ENCODE peak calls at places on chromosome 5, in eight cellular contexts. B is mammary epithelial cell, A is iPS DF 6.9, E is colonic mucosa, L is stomach, T is fibroblast of lung, O is GM23338, K is mesenchymal stem cell. X is an unnamed sample.
A peak's percentile ranks its signal among the peaks of the same experiment; 100 is the strongest.

GRCh38 chr5:98179791-98180755 is 593.4 kb upstream of the RGMB start:
- DNase-seq in B (peak; percentile 76), A (no peak), E (no peak), L (no peak), T (no peak), O (no peak), K (no peak), X (no peak)

GRCh38 chr5:159071382-159071781 is 28.3 kb downstream of the EBF1 start:
- DNase-seq in B (no peak), A (no peak), E (no peak), L (no peak), T (no peak), O (peak; percentile 32), K (no peak), X (no peak)

GRCh38 chr5:143673676-143674468 is 138.1 kb upstream of the HMHB1 start:
- DNase-seq in B (peak; percentile 29), A (no peak), E (no peak), L (peak; percentile 29), T (no peak), O (no peak), K (no peak), X (no peak)

GRCh38 chr5:84628918-84629317 is 244.2 kb upstream of the EDIL3 start:
- DNase-seq in B (no peak), A (no peak), E (no peak), L (no peak), T (no peak), O (no peak), K (no peak), X (no peak)

GRCh38 chr5:91425046-91425445 is 41.9 kb upstream of the ARRDC3 start:
- DNase-seq in B (no peak), A (no peak), E (no peak), L (no peak), T (no peak), O (peak; percentile 25), K (no peak), X (no peak)

GRCh38 chr5:110735545-110735944 is 3.3 kb upstream of the SLC25A46 start:
- DNase-seq in B (no peak), A (no peak), E (no peak), L (no peak), T (no peak), O (no peak), K (no peak), X (no peak)

GRCh38 chr5:77560677-77561263 is 68.7 kb upstream of the WDR41 start:
- DNase-seq in B (peak; percentile 34), A (peak; percentile 25), E (no peak), L (no peak), T (peak; percentile 69), O (peak; percentile 79), K (peak; percentile 53), X (no peak)

GRCh38 chr5:19806756-19807155 is 181.2 kb downstream of the CDH18 start:
- DNase-seq in B (no peak), A (no peak), E (no peak), L (no peak), T (no peak), O (no peak), K (no peak), X (no peak)

GRCh38 chr5:50744761-50745160 is 78.3 kb downstream of the PARP8 start:
- DNase-seq in B (peak; percentile 13), A (no peak), E (no peak), L (no peak), T (peak; percentile 71), O (no peak), K (peak; percentile 85), X (no peak)

GRCh38 chr5:14928661-14929060 is 57.1 kb upstream of the ANKH start:
- DNase-seq in B (peak; percentile 32), A (no peak), E (no peak), L (no peak), T (peak; percentile 19), O (no peak), K (no peak), X (no peak)

GRCh38 chr5:53257806-53258373 is 148.3 kb upstream of the MOCS2 start:
- DNase-seq in B (peak; percentile 87), A (no peak), E (no peak), L (no peak), T (no peak), O (no peak), K (no peak), X (no peak)
- H3K27ac ChIP-seq in B (peak overlapping the region; percentile 87), A (no peak overlapping the region), E (no peak overlapping the region), L (no peak overlapping the region), T (no peak overlapping the region), O (no peak overlapping the region), K (no peak overlapping the region), X (no peak overlapping the region)

GRCh38 chr5:160470437-160471341 is 49.0 kb downstream of the PTTG1 start:
- DNase-seq in B (no peak), A (no peak), E (peak; percentile 57), L (peak; percentile 27), T (peak; percentile 86), O (no peak), K (no peak), X (no peak)
- H3K27ac ChIP-seq in B (no peak overlapping the region), A (no peak overlapping the region), E (peak overlapping the region; percentile 54), L (no peak overlapping the region), T (no peak overlapping the region), O (no peak overlapping the region), K (peak overlapping the region; percentile 18), X (no peak overlapping the region)

GRCh38 chr5:170252710-170253350 is 20.0 kb downstream of the C5orf58 start:
- DNase-seq in B (no peak), A (no peak), E (no peak), L (no peak), T (no peak), O (peak; percentile 36), K (no peak), X (no peak)
- H3K27ac ChIP-seq in B (no peak overlapping the region), A (no peak overlapping the region), E (no peak overlapping the region), L (no peak overlapping the region), T (no peak overlapping the region), O (peak overlapping the region; percentile 67), K (no peak overlapping the region), X (no peak overlapping the region)

GRCh38 chr5:52786937-52787599 is 648 bp upstream of the ITGA1 start:
- DNase-seq in B (peak; percentile 65), A (no peak), E (peak; percentile 71), L (peak; percentile 59), T (no peak), O (peak; percentile 56), K (peak; percentile 69), X (no peak)

GRCh38 chr5:52784741-52785140 is 3.0 kb upstream of the ITGA1 start:
- DNase-seq in B (no peak), A (no peak), E (no peak), L (no peak), T (no peak), O (no peak), K (peak; percentile 64), X (no peak)

GRCh38 chr5:52788505-52788821 is 747 bp downstream of the ITGA1 start:
- DNase-seq in B (no peak), A (no peak), E (no peak), L (no peak), T (no peak), O (no peak), K (no peak), X (no peak)

GRCh38 chr5:52787600-52788504 is at the start of the genes ITGA1 and PELO:
- DNase-seq in B (peak; percentile 69), A (no peak), E (peak; percentile 86), L (peak; percentile 65), T (peak; percentile 88), O (peak; percentile 86), K (peak; percentile 94), X (peak; percentile 89)

DNA sequence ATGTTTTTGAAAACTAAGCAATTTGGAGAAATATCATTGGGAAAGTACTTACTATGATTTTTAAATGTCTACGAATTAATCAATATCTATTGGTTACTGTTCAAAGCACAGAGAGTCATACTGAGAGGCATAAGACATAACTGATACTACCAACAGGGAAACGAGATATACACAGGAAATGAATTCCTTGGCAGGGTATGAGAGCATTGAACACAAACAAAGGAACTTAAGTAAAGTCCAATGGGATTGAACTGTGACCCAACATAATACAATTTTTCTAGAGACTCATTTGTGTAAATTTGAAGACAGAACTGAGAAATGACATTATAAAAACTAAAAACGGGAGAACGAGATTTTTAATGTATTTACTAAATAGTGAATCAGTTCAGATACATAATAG is 1.3 kb upstream of the ITGA1 start:
- DNase-seq in B (no peak), A (no peak), E (no peak), L (no peak), T (no peak), O (no peak), K (no peak), X (no peak)
- H3K27ac ChIP-seq in B (no peak overlapping the region), A (no peak overlapping the region), E (no peak overlapping the region), L (no peak overlapping the region), T (no peak overlapping the region), O (no peak overlapping the region), K (no peak overlapping the region), X (peak overlapping the region; percentile 93)

GRCh38 chr5:178323961-178324360 is 91.4 kb upstream of the PHYKPL start:
- DNase-seq in B (no peak), A (no peak), E (no peak), L (no peak), T (no peak), O (no peak), K (no peak), X (peak; percentile 67)
- H3K27ac ChIP-seq in B (no peak overlapping the region), A (no peak overlapping the region), E (no peak overlapping the region), L (no peak overlapping the region), T (no peak overlapping the region), O (no peak overlapping the region), K (no peak overlapping the region), X (no peak overlapping the region)

GRCh38 chr5:119324842-119325241 is 31.0 kb upstream of the TNFAIP8 start:
- DNase-seq in B (no peak), A (no peak), E (no peak), L (no peak), T (no peak), O (no peak), K (no peak), X (no peak)

GRCh38 chr5:119323630-119324000 is 32.2 kb upstream of the TNFAIP8 start:
- DNase-seq in B (peak; percentile 83), A (no peak), E (no peak), L (no peak), T (peak; percentile 60), O (no peak), K (peak; percentile 43), X (no peak)

GRCh38 chr5:119321569-119322311 is 34.1 kb upstream of the TNFAIP8 start:
- DNase-seq in B (no peak), A (no peak), E (no peak), L (no peak), T (no peak), O (no peak), K (no peak), X (no peak)

GRCh38 chr5:119322948-119323629 is 32.7 kb upstream of the TNFAIP8 start:
- DNase-seq in B (peak; percentile 19), A (no peak), E (no peak), L (no peak), T (peak; percentile 63), O (no peak), K (no peak), X (no peak)

GRCh38 chr5:119322312-119322947 is 33.4 kb upstream of the TNFAIP8 start:
- DNase-seq in B (no peak), A (no peak), E (no peak), L (no peak), T (no peak), O (peak; percentile 50), K (no peak), X (no peak)
- H3K27ac ChIP-seq in B (peak overlapping the region; percentile 93), A (no peak overlapping the region), E (no peak overlapping the region), L (no peak overlapping the region), T (no peak overlapping the region), O (no peak overlapping the region), K (peak overlapping the region; percentile 93), X (peak overlapping the region; percentile 66)

X was measured in spleen.